ENCODE peak calls at places on chromosomes 2 and 18, in five cellular contexts. U is A549, O is SK-N-SH, T is HepG2, P is GM12878. M is an unnamed sample.

GRCh38 chr2:196613302-196613701 is 26.2 kb upstream of the CCDC150 start:
- DNase-seq in P (no peak), O (no peak), U (no peak), T (no peak), M (no peak)

GRCh38 chr2:3692375-3692774 is 11.0 kb upstream of the DCDC2C start:
- DNase-seq in T (peak; percentile 23), U (peak; percentile 40), O (peak; percentile 68), P (no peak), M (no peak)

GRCh38 chr2:43131051-43131889 is 95.1 kb downstream of the ZFP36L2 start:
- DNase-seq in P (no peak), U (peak; percentile 96), O (peak; percentile 73), T (peak; percentile 80), M (peak; percentile 77)

GRCh38 chr2:94861308-94862152 is 9.7 kb upstream of the TEKT4 start:
- DNase-seq in T (no peak), O (peak; percentile 5), P (no peak), U (no peak), M (no peak)

GRCh38 chr18:42131044-42131939 is 176.3 kb downstream of the PIK3C3 start:
- DNase-seq in U (no peak), T (no peak), P (no peak), O (peak; percentile 35), M (no peak)

GRCh38 chr2:237227190-237227988 is 141.7 kb downstream of the COPS8 start:
- DNase-seq in O (no peak), T (no peak), U (peak; percentile 19), P (no peak), M (no peak)

GRCh38 chr18:35695803-35696202 is 114.3 kb downstream of the GALNT1 start:
- DNase-seq in O (no peak), U (no peak), P (no peak), T (no peak), M (no peak)

GRCh38 chr2:217279571-217279970 is 419.7 kb upstream of the TNP1 start:
- DNase-seq in U (no peak), T (no peak), O (no peak), P (no peak), M (no peak)

GRCh38 chr2:136310005-136310495 is 192.1 kb upstream of the CXCR4 start:
- DNase-seq in U (peak; percentile 8), O (no peak), T (no peak), P (peak; percentile 50), M (no peak)

GRCh38 chr2:99960724-99961566 is 181.4 kb downstream of the AFF3 start:
- DNase-seq in U (no peak), T (no peak), P (no peak), O (no peak), M (no peak)

GRCh38 chr2:32715981-32716380 is 88.1 kb downstream of the TTC27 start:
- DNase-seq in T (no peak), O (no peak), P (no peak), U (no peak), M (no peak)

GRCh38 chr18:77042583-77042982 is 90.0 kb downstream of the MBP start:
- DNase-seq in T (no peak), U (no peak), O (no peak), P (no peak), M (no peak)

GRCh38 chr2:239308696-239309397 is 92.0 kb downstream of the HDAC4 start:
- DNase-seq in U (no peak), T (no peak), P (no peak), O (peak; percentile 83), M (no peak)

GRCh38 chr18:63960891-63961290 is 9.0 kb upstream of the SERPINB8 start:
- DNase-seq in U (no peak), O (no peak), P (no peak), T (no peak), M (no peak)

GRCh38 chr2:68741238-68741637 is 6.6 kb downstream of the ARHGAP25 start:
- DNase-seq in O (no peak), U (no peak), P (no peak), T (no peak), M (no peak)

GRCh38 chr2:68743531-68743930 is 8.9 kb downstream of the ARHGAP25 start:
- DNase-seq in O (no peak), T (no peak), U (no peak), P (no peak), M (no peak)

GRCh38 chr2:68741805-68742306 is 7.2 kb downstream of the ARHGAP25 start:
- DNase-seq in U (no peak), T (no peak), P (no peak), O (no peak), M (no peak)

GRCh38 chr2:68744517-68744916 is 9.9 kb downstream of the ARHGAP25 start:
- DNase-seq in P (no peak), T (no peak), O (no peak), U (no peak), M (no peak)

DNA sequence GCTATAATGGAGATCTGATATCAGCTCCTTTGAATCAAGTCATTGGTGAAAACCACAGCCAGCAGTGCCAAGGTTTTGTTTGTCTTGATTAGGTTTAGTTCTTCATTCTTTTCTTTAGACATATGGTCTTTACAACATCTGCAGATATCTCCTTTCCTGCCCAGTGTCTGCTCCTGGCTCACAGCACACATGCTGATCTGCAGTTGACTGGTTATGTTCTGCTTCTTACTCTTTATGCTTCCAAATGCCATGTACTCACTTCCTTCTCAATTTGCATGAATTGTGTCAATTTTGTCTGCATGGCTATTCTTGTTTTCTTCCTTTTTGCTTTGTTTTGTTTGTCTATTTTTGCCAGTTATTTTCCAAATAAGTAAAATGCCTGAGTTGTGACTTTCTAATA is 8.0 kb downstream of the ARHGAP25 start:
- DNase-seq in O (no peak), P (no peak), U (no peak), T (no peak), M (no peak)
- TF ChIP-seq RAD21 in O (no peak), P (no peak), U (no peak), T (no peak), M (no peak)

GRCh38 chr2:176614049-176614448 is 344.8 kb downstream of the MTX2 start:
- DNase-seq in U (no peak), P (no peak), T (no peak), O (no peak), M (no peak)
- TF ChIP-seq RAD21 in U (no peak), P (no peak), T (no peak), O (no peak), M (no peak)

DNA sequence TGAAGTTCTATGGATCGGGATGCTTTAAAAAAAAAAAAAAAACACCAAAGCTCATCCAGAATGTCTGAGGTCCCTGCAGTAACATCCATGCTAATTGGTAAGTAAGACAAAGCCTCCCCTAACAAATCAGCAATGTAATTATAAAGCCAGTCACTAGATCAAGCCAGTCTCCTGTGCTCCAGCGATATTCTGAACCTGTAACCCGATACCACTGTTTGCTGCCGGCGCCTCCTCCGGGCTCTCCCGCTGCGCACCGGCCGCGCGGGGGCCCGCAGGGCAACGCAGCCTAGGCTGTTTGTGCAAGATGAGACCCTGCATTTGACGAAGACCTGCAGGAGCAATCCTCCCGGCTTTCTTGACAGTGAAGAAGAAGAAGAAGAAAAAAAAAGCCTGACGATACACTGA is 8.7 kb downstream of the SERTAD2 start:
- DNase-seq in U (peak; percentile 75), T (peak; percentile 78), O (no peak), P (no peak), M (peak; percentile 59)
- TF ChIP-seq RAD21 in U (no peak), T (peak; percentile 25), O (no peak), P (no peak), M (no peak)

GRCh38 chr2:105848367-105848766 is 103.7 kb downstream of the NCK2 start:
- DNase-seq in P (no peak), O (no peak), U (no peak), T (no peak), M (no peak)
- TF ChIP-seq RAD21 in P (no peak), O (no peak), U (no peak), T (no peak), M (no peak)

GRCh38 chr2:233082222-233082933 is 22.2 kb downstream of the INPP5D start:
- DNase-seq in U (no peak), T (no peak), O (no peak), P (peak; percentile 95), M (no peak)
- TF ChIP-seq RAD21 in U (no peak), T (no peak), O (no peak), P (no peak), M (no peak)

GRCh38 chr18:46715062-46715461 is 41.8 kb downstream of the ST8SIA5 start:
- DNase-seq in P (no peak), U (no peak), O (no peak), T (no peak), M (no peak)
- TF ChIP-seq RAD21 in P (no peak), U (no peak), O (no peak), T (no peak), M (no peak)

DNA sequence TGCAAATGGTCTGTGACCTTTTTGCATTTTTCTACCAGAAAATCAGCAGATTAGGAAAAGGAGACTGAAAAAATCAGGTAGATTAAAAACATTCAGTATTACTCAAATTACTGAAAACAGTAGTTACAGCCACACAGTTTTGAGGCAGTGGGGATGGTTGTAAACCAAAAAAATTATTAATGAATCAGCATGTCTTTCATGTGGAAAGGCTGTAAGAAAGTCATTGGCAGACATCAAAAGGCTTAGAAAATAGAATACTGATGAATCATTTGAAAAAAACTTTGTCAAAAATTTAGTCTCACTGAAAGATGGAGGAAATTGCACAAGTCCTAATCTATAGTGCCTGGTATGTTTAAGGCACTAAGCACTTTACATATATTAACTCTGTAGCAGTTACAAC is 133.9 kb upstream of the GCFC2 start:
- DNase-seq in P (peak; percentile 19), T (no peak), U (no peak), O (no peak), M (no peak)
- TF ChIP-seq RAD21 in P (no peak), T (no peak), U (no peak), O (no peak), M (no peak)

M was measured in K562.